ENCODE peak calls at places on chromosomes 12 and 14, in eight cellular contexts. One of them, this sample, is unnamed.
A peak's percentile ranks its signal among the peaks of the same experiment; 100 is the strongest.

GRCh38 chr14:92677087-92677668 is 71.2 kb downstream of the LGMN start:
- DNase-seq in NCI-H510A treated with DMSO at 0.1 percent for 48 hours: no peak
- DNase-seq in GM12892: peak; percentile 76
- DNase-seq in AG10803: no peak
- DNase-seq in activated CD8-positive, alpha-beta T cell treated with anti-CD3 and anti-CD28 coated beads, Interleukin-2, amount 10 ng/mL, durations not matched to agents 7 days and 5 days: peak; percentile 70
- DNase-seq in glutamatergic neuron: no peak
- DNase-seq in colonic mucosa: no peak
- DNase-seq in T-cell: no peak
- DNase-seq in this sample: no peak

GRCh38 chr12:67042697-67043131 is 226.4 kb upstream of the CAND1 start:
- DNase-seq in activated CD8-positive, alpha-beta T cell treated with anti-CD3 and anti-CD28 coated beads, Interleukin-2, amount 10 ng/mL, durations not matched to agents 7 days and 5 days: no peak
- DNase-seq in GM12892: no peak
- DNase-seq in T-cell: no peak
- DNase-seq in NCI-H510A treated with DMSO at 0.1 percent for 48 hours: peak; percentile 88
- DNase-seq in AG10803: no peak
- DNase-seq in glutamatergic neuron: no peak
- DNase-seq in colonic mucosa: no peak
- DNase-seq in this sample: peak; percentile 99

GRCh38 chr12:62297321-62297720 is 37.1 kb downstream of the USP15 start:
- DNase-seq in colonic mucosa: no peak
- DNase-seq in NCI-H510A treated with DMSO at 0.1 percent for 48 hours: no peak
- DNase-seq in glutamatergic neuron: no peak
- DNase-seq in T-cell: no peak
- DNase-seq in AG10803: no peak
- DNase-seq in GM12892: no peak
- DNase-seq in activated CD8-positive, alpha-beta T cell treated with anti-CD3 and anti-CD28 coated beads, Interleukin-2, amount 10 ng/mL, durations not matched to agents 7 days and 5 days: no peak
- DNase-seq in this sample: no peak

GRCh38 chr12:46260913-46261476 is 7.8 kb downstream of the SLC38A1 start:
- DNase-seq in T-cell: no peak
- DNase-seq in colonic mucosa: no peak
- DNase-seq in GM12892: no peak
- DNase-seq in AG10803: no peak
- DNase-seq in glutamatergic neuron: no peak
- DNase-seq in activated CD8-positive, alpha-beta T cell treated with anti-CD3 and anti-CD28 coated beads, Interleukin-2, amount 10 ng/mL, durations not matched to agents 7 days and 5 days: no peak
- DNase-seq in NCI-H510A treated with DMSO at 0.1 percent for 48 hours: no peak
- DNase-seq in this sample: peak; percentile 15

GRCh38 chr14:91399868-91400640 is 17.6 kb downstream of the CCDC88C start:
- DNase-seq in AG10803: no peak
- DNase-seq in activated CD8-positive, alpha-beta T cell treated with anti-CD3 and anti-CD28 coated beads, Interleukin-2, amount 10 ng/mL, durations not matched to agents 7 days and 5 days: peak; percentile 70
- DNase-seq in T-cell: no peak
- DNase-seq in GM12892: peak; percentile 64
- DNase-seq in NCI-H510A treated with DMSO at 0.1 percent for 48 hours: no peak
- DNase-seq in glutamatergic neuron: no peak
- DNase-seq in colonic mucosa: peak; percentile 65
- DNase-seq in this sample: no peak

GRCh38 chr12:116876151-116876869 is 4.9 kb downstream of the HRK start:
- DNase-seq in NCI-H510A treated with DMSO at 0.1 percent for 48 hours: no peak
- DNase-seq in AG10803: no peak
- DNase-seq in GM12892: no peak
- DNase-seq in T-cell: no peak
- DNase-seq in glutamatergic neuron: peak; percentile 67
- DNase-seq in activated CD8-positive, alpha-beta T cell treated with anti-CD3 and anti-CD28 coated beads, Interleukin-2, amount 10 ng/mL, durations not matched to agents 7 days and 5 days: no peak
- DNase-seq in colonic mucosa: no peak
- DNase-seq in this sample: no peak

GRCh38 chr14:74826574-74826973 is 49.4 kb downstream of the PROX2 start:
- DNase-seq in T-cell: no peak
- DNase-seq in glutamatergic neuron: no peak
- DNase-seq in AG10803: no peak
- DNase-seq in activated CD8-positive, alpha-beta T cell treated with anti-CD3 and anti-CD28 coated beads, Interleukin-2, amount 10 ng/mL, durations not matched to agents 7 days and 5 days: no peak
- DNase-seq in GM12892: no peak
- DNase-seq in colonic mucosa: no peak
- DNase-seq in NCI-H510A treated with DMSO at 0.1 percent for 48 hours: no peak
- DNase-seq in this sample: no peak

GRCh38 chr14:37246427-37246829 is 48.7 kb downstream of the MIPOL1 start:
- DNase-seq in T-cell: no peak
- DNase-seq in GM12892: no peak
- DNase-seq in AG10803: peak; percentile 60
- DNase-seq in colonic mucosa: no peak
- DNase-seq in activated CD8-positive, alpha-beta T cell treated with anti-CD3 and anti-CD28 coated beads, Interleukin-2, amount 10 ng/mL, durations not matched to agents 7 days and 5 days: no peak
- DNase-seq in glutamatergic neuron: no peak
- DNase-seq in NCI-H510A treated with DMSO at 0.1 percent for 48 hours: peak; percentile 86
- DNase-seq in this sample: peak; percentile 72

GRCh38 chr12:83784298-83784890 is 1097.7 kb downstream of the TMTC2 start:
- DNase-seq in NCI-H510A treated with DMSO at 0.1 percent for 48 hours: no peak
- DNase-seq in colonic mucosa: no peak
- DNase-seq in glutamatergic neuron: no peak
- DNase-seq in GM12892: no peak
- DNase-seq in T-cell: no peak
- DNase-seq in activated CD8-positive, alpha-beta T cell treated with anti-CD3 and anti-CD28 coated beads, Interleukin-2, amount 10 ng/mL, durations not matched to agents 7 days and 5 days: no peak
- DNase-seq in AG10803: peak; percentile 3
- DNase-seq in this sample: no peak

GRCh38 chr12:4014858-4015224 is 141.6 kb upstream of the PARP11 start:
- DNase-seq in NCI-H510A treated with DMSO at 0.1 percent for 48 hours: no peak
- DNase-seq in activated CD8-positive, alpha-beta T cell treated with anti-CD3 and anti-CD28 coated beads, Interleukin-2, amount 10 ng/mL, durations not matched to agents 7 days and 5 days: no peak
- DNase-seq in GM12892: no peak
- DNase-seq in T-cell: no peak
- DNase-seq in glutamatergic neuron: no peak
- DNase-seq in AG10803: no peak
- DNase-seq in colonic mucosa: no peak
- DNase-seq in this sample: no peak

GRCh38 chr12:53320352-53321195 is 836 bp downstream of the AAAS start:
- DNase-seq in T-cell: no peak
- DNase-seq in colonic mucosa: no peak
- DNase-seq in GM12892: no peak
- DNase-seq in NCI-H510A treated with DMSO at 0.1 percent for 48 hours: no peak
- DNase-seq in glutamatergic neuron: no peak
- DNase-seq in AG10803: peak; percentile 43
- DNase-seq in activated CD8-positive, alpha-beta T cell treated with anti-CD3 and anti-CD28 coated beads, Interleukin-2, amount 10 ng/mL, durations not matched to agents 7 days and 5 days: no peak
- DNase-seq in this sample: no peak

GRCh38 chr12:120240495-120240833 is 25.1 kb downstream of the PXN start:
- DNase-seq in AG10803: no peak
- DNase-seq in glutamatergic neuron: no peak
- DNase-seq in NCI-H510A treated with DMSO at 0.1 percent for 48 hours: no peak
- DNase-seq in activated CD8-positive, alpha-beta T cell treated with anti-CD3 and anti-CD28 coated beads, Interleukin-2, amount 10 ng/mL, durations not matched to agents 7 days and 5 days: no peak
- DNase-seq in GM12892: no peak
- DNase-seq in colonic mucosa: no peak
- DNase-seq in T-cell: no peak
- DNase-seq in this sample: no peak

GRCh38 chr12:107122452-107122958 is 29.2 kb upstream of the CRY1 start:
- DNase-seq in AG10803: no peak
- DNase-seq in GM12892: no peak
- DNase-seq in T-cell: no peak
- DNase-seq in activated CD8-positive, alpha-beta T cell treated with anti-CD3 and anti-CD28 coated beads, Interleukin-2, amount 10 ng/mL, durations not matched to agents 7 days and 5 days: no peak
- DNase-seq in glutamatergic neuron: no peak
- DNase-seq in NCI-H510A treated with DMSO at 0.1 percent for 48 hours: no peak
- DNase-seq in colonic mucosa: no peak
- DNase-seq in this sample: no peak

GRCh38 chr14:58740584-58740983 is 102.8 kb downstream of the DACT1 start:
- DNase-seq in T-cell: no peak
- DNase-seq in colonic mucosa: no peak
- DNase-seq in glutamatergic neuron: no peak
- DNase-seq in AG10803: no peak
- DNase-seq in GM12892: no peak
- DNase-seq in NCI-H510A treated with DMSO at 0.1 percent for 48 hours: no peak
- DNase-seq in activated CD8-positive, alpha-beta T cell treated with anti-CD3 and anti-CD28 coated beads, Interleukin-2, amount 10 ng/mL, durations not matched to agents 7 days and 5 days: no peak
- DNase-seq in this sample: no peak

GRCh38 chr12:125561-125960 is 59.0 kb downstream of the IQSEC3 start:
- DNase-seq in AG10803: no peak
- DNase-seq in activated CD8-positive, alpha-beta T cell treated with anti-CD3 and anti-CD28 coated beads, Interleukin-2, amount 10 ng/mL, durations not matched to agents 7 days and 5 days: no peak
- DNase-seq in NCI-H510A treated with DMSO at 0.1 percent for 48 hours: no peak
- DNase-seq in glutamatergic neuron: no peak
- DNase-seq in GM12892: no peak
- DNase-seq in colonic mucosa: no peak
- DNase-seq in T-cell: no peak
- DNase-seq in this sample: no peak

GRCh38 chr14:33564774-33565630 is 385.9 kb downstream of the EGLN3 start:
- DNase-seq in colonic mucosa: no peak
- DNase-seq in GM12892: no peak
- DNase-seq in T-cell: no peak
- DNase-seq in glutamatergic neuron: no peak
- DNase-seq in activated CD8-positive, alpha-beta T cell treated with anti-CD3 and anti-CD28 coated beads, Interleukin-2, amount 10 ng/mL, durations not matched to agents 7 days and 5 days: no peak
- DNase-seq in AG10803: peak; percentile 30
- DNase-seq in NCI-H510A treated with DMSO at 0.1 percent for 48 hours: no peak
- DNase-seq in this sample: no peak

GRCh38 chr12:121452356-121453021 is 52.6 kb downstream of the RNF34 start:
- DNase-seq in colonic mucosa: peak; percentile 60
- DNase-seq in GM12892: no peak
- DNase-seq in NCI-H510A treated with DMSO at 0.1 percent for 48 hours: no peak
- DNase-seq in AG10803: no peak
- DNase-seq in glutamatergic neuron: no peak
- DNase-seq in activated CD8-positive, alpha-beta T cell treated with anti-CD3 and anti-CD28 coated beads, Interleukin-2, amount 10 ng/mL, durations not matched to agents 7 days and 5 days: no peak
- DNase-seq in T-cell: no peak
- DNase-seq in this sample: no peak

GRCh38 chr12:112916270-112916669 is 9.5 kb downstream of the OAS1 start:
- DNase-seq in AG10803: no peak
- DNase-seq in glutamatergic neuron: no peak
- DNase-seq in colonic mucosa: peak; percentile 60
- DNase-seq in activated CD8-positive, alpha-beta T cell treated with anti-CD3 and anti-CD28 coated beads, Interleukin-2, amount 10 ng/mL, durations not matched to agents 7 days and 5 days: no peak
- DNase-seq in GM12892: no peak
- DNase-seq in T-cell: no peak
- DNase-seq in NCI-H510A treated with DMSO at 0.1 percent for 48 hours: no peak
- DNase-seq in this sample: no peak

GRCh38 chr12:56687225-56688128 is 607 bp downstream of the PTGES3 start:
- DNase-seq in activated CD8-positive, alpha-beta T cell treated with anti-CD3 and anti-CD28 coated beads, Interleukin-2, amount 10 ng/mL, durations not matched to agents 7 days and 5 days: peak; percentile 57
- DNase-seq in colonic mucosa: peak; percentile 67
- DNase-seq in AG10803: peak; percentile 33
- DNase-seq in glutamatergic neuron: peak; percentile 27
- DNase-seq in T-cell: peak; percentile 60
- DNase-seq in GM12892: peak; percentile 23
- DNase-seq in NCI-H510A treated with DMSO at 0.1 percent for 48 hours: peak; percentile 72
- DNase-seq in this sample: peak; percentile 66

GRCh38 chr12:19695244-19696098 is 256.2 kb downstream of the AEBP2 start:
- DNase-seq in glutamatergic neuron: no peak
- DNase-seq in T-cell: no peak
- DNase-seq in AG10803: peak; percentile 20
- DNase-seq in NCI-H510A treated with DMSO at 0.1 percent for 48 hours: no peak
- DNase-seq in colonic mucosa: no peak
- DNase-seq in activated CD8-positive, alpha-beta T cell treated with anti-CD3 and anti-CD28 coated beads, Interleukin-2, amount 10 ng/mL, durations not matched to agents 7 days and 5 days: no peak
- DNase-seq in GM12892: no peak
- DNase-seq in this sample: no peak

GRCh38 chr14:69300601-69301221 is 40.8 kb downstream of the GALNT16 start:
- DNase-seq in activated CD8-positive, alpha-beta T cell treated with anti-CD3 and anti-CD28 coated beads, Interleukin-2, amount 10 ng/mL, durations not matched to agents 7 days and 5 days: no peak
- DNase-seq in GM12892: no peak
- DNase-seq in T-cell: no peak
- DNase-seq in NCI-H510A treated with DMSO at 0.1 percent for 48 hours: no peak
- DNase-seq in colonic mucosa: no peak
- DNase-seq in glutamatergic neuron: no peak
- DNase-seq in AG10803: no peak
- DNase-seq in this sample: no peak

GRCh38 chr12:94101902-94102660 is 46.3 kb upstream of the PLXNC1 start:
- DNase-seq in glutamatergic neuron: peak; percentile 85
- DNase-seq in T-cell: peak; percentile 72
- DNase-seq in activated CD8-positive, alpha-beta T cell treated with anti-CD3 and anti-CD28 coated beads, Interleukin-2, amount 10 ng/mL, durations not matched to agents 7 days and 5 days: peak; percentile 93
- DNase-seq in GM12892: peak; percentile 43
- DNase-seq in NCI-H510A treated with DMSO at 0.1 percent for 48 hours: peak; percentile 75
- DNase-seq in AG10803: peak; percentile 82
- DNase-seq in colonic mucosa: peak; percentile 91
- DNase-seq in this sample: peak; percentile 87

GRCh38 chr12:50032516-50033316 is 7.4 kb upstream of the RACGAP1 start:
- DNase-seq in T-cell: no peak
- DNase-seq in AG10803: no peak
- DNase-seq in activated CD8-positive, alpha-beta T cell treated with anti-CD3 and anti-CD28 coated beads, Interleukin-2, amount 10 ng/mL, durations not matched to agents 7 days and 5 days: no peak
- DNase-seq in glutamatergic neuron: peak; percentile 51
- DNase-seq in GM12892: no peak
- DNase-seq in NCI-H510A treated with DMSO at 0.1 percent for 48 hours: no peak
- DNase-seq in colonic mucosa: no peak
- DNase-seq in this sample: no peak

GRCh38 chr12:31317471-31318397 is 8.2 kb downstream of the SINHCAF start:
- DNase-seq in T-cell: no peak
- DNase-seq in activated CD8-positive, alpha-beta T cell treated with anti-CD3 and anti-CD28 coated beads, Interleukin-2, amount 10 ng/mL, durations not matched to agents 7 days and 5 days: no peak
- DNase-seq in NCI-H510A treated with DMSO at 0.1 percent for 48 hours: peak; percentile 8
- DNase-seq in glutamatergic neuron: no peak
- DNase-seq in AG10803: peak; percentile 14
- DNase-seq in colonic mucosa: no peak
- DNase-seq in GM12892: no peak
- DNase-seq in this sample: no peak

GRCh38 chr14:99758915-99759545 is 34.2 kb upstream of the EML1 start:
- DNase-seq in activated CD8-positive, alpha-beta T cell treated with anti-CD3 and anti-CD28 coated beads, Interleukin-2, amount 10 ng/mL, durations not matched to agents 7 days and 5 days: no peak
- DNase-seq in NCI-H510A treated with DMSO at 0.1 percent for 48 hours: no peak
- DNase-seq in T-cell: no peak
- DNase-seq in GM12892: no peak
- DNase-seq in glutamatergic neuron: no peak
- DNase-seq in AG10803: no peak
- DNase-seq in colonic mucosa: no peak
- DNase-seq in this sample: no peak

GRCh38 chr14:34237677-34238076 is 224.4 kb downstream of the SPTSSA start:
- DNase-seq in NCI-H510A treated with DMSO at 0.1 percent for 48 hours: no peak
- DNase-seq in AG10803: no peak
- DNase-seq in GM12892: no peak
- DNase-seq in activated CD8-positive, alpha-beta T cell treated with anti-CD3 and anti-CD28 coated beads, Interleukin-2, amount 10 ng/mL, durations not matched to agents 7 days and 5 days: no peak
- DNase-seq in colonic mucosa: no peak
- DNase-seq in glutamatergic neuron: no peak
- DNase-seq in T-cell: no peak
- DNase-seq in this sample: no peak

GRCh38 chr12:111155020-111155419 is 213.9 kb downstream of the PHETA1 start:
- DNase-seq in GM12892: no peak
- DNase-seq in glutamatergic neuron: no peak
- DNase-seq in AG10803: no peak
- DNase-seq in activated CD8-positive, alpha-beta T cell treated with anti-CD3 and anti-CD28 coated beads, Interleukin-2, amount 10 ng/mL, durations not matched to agents 7 days and 5 days: no peak
- DNase-seq in T-cell: no peak
- DNase-seq in NCI-H510A treated with DMSO at 0.1 percent for 48 hours: no peak
- DNase-seq in colonic mucosa: no peak
- DNase-seq in this sample: no peak

GRCh38 chr12:4975574-4975973 is 65.9 kb downstream of the KCNA1 start:
- DNase-seq in glutamatergic neuron: no peak
- DNase-seq in colonic mucosa: no peak
- DNase-seq in GM12892: no peak
- DNase-seq in activated CD8-positive, alpha-beta T cell treated with anti-CD3 and anti-CD28 coated beads, Interleukin-2, amount 10 ng/mL, durations not matched to agents 7 days and 5 days: no peak
- DNase-seq in AG10803: no peak
- DNase-seq in NCI-H510A treated with DMSO at 0.1 percent for 48 hours: no peak
- DNase-seq in T-cell: no peak
- DNase-seq in this sample: no peak

GRCh38 chr12:53004582-53004981 is 1.7 kb upstream of the EIF4B start:
- DNase-seq in colonic mucosa: no peak
- DNase-seq in AG10803: peak; percentile 23
- DNase-seq in NCI-H510A treated with DMSO at 0.1 percent for 48 hours: no peak
- DNase-seq in GM12892: no peak
- DNase-seq in activated CD8-positive, alpha-beta T cell treated with anti-CD3 and anti-CD28 coated beads, Interleukin-2, amount 10 ng/mL, durations not matched to agents 7 days and 5 days: no peak
- DNase-seq in T-cell: no peak
- DNase-seq in glutamatergic neuron: no peak
- DNase-seq in this sample: no peak

This sample was measured in NCI-H146.